ENCODE peak calls at places on chromosomes 11 and 22, in ten cellular contexts. One of them, this sample, is unnamed.

GRCh38 chr11:19111809-19112208 is 5.2 kb upstream of the ZDHHC13 start:
- DNase-seq in WTC11: no peak
- DNase-seq in NCI-H1694: no peak
- DNase-seq in cardiac fibroblast: no peak
- DNase-seq in EH: no peak
- DNase-seq in mammary epithelial cell: no peak
- DNase-seq in fibroblast of the conjunctiva: no peak
- DNase-seq in ACHN: no peak
- DNase-seq in activated naive CD4-positive, alpha-beta T cell treated with anti-CD3 and anti-CD28 coated beads for 36 hours: no peak
- DNase-seq in Caco-2: no peak
- DNase-seq in this sample: no peak

GRCh38 chr11:95985174-95985808 is 61.4 kb upstream of the MTMR2 start:
- DNase-seq in WTC11: no peak
- DNase-seq in NCI-H1694: no peak
- DNase-seq in cardiac fibroblast: peak; percentile 46
- DNase-seq in EH: peak; percentile 38
- DNase-seq in mammary epithelial cell: peak; percentile 9
- DNase-seq in fibroblast of the conjunctiva: no peak
- DNase-seq in ACHN: peak; percentile 4
- DNase-seq in activated naive CD4-positive, alpha-beta T cell treated with anti-CD3 and anti-CD28 coated beads for 36 hours: no peak
- DNase-seq in Caco-2: no peak
- DNase-seq in this sample: peak; percentile 17

GRCh38 chr11:45859661-45860140 is 12.4 kb downstream of the CRY2 start:
- DNase-seq in WTC11: peak; percentile 46
- DNase-seq in NCI-H1694: peak; percentile 81
- DNase-seq in cardiac fibroblast: peak; percentile 99
- DNase-seq in EH: peak; percentile 99
- DNase-seq in mammary epithelial cell: peak; percentile 46
- DNase-seq in fibroblast of the conjunctiva: peak; percentile 99
- DNase-seq in ACHN: no peak
- DNase-seq in activated naive CD4-positive, alpha-beta T cell treated with anti-CD3 and anti-CD28 coated beads for 36 hours: no peak
- DNase-seq in Caco-2: no peak
- DNase-seq in this sample: peak; percentile 70

GRCh38 chr22:30304495-30305244 is 15.4 kb upstream of the CASTOR1 start:
- DNase-seq in WTC11: no peak
- DNase-seq in NCI-H1694: no peak
- DNase-seq in cardiac fibroblast: no peak
- DNase-seq in EH: peak; percentile 46
- DNase-seq in mammary epithelial cell: peak; percentile 88
- DNase-seq in fibroblast of the conjunctiva: no peak
- DNase-seq in ACHN: no peak
- DNase-seq in activated naive CD4-positive, alpha-beta T cell treated with anti-CD3 and anti-CD28 coated beads for 36 hours: no peak
- DNase-seq in Caco-2: no peak
- DNase-seq in this sample: peak; percentile 78

GRCh38 chr11:41534861-41535260 is 75.4 kb upstream of the LRRC4C start:
- DNase-seq in WTC11: no peak
- DNase-seq in NCI-H1694: no peak
- DNase-seq in cardiac fibroblast: no peak
- DNase-seq in EH: no peak
- DNase-seq in mammary epithelial cell: peak; percentile 40
- DNase-seq in fibroblast of the conjunctiva: no peak
- DNase-seq in ACHN: no peak
- DNase-seq in activated naive CD4-positive, alpha-beta T cell treated with anti-CD3 and anti-CD28 coated beads for 36 hours: no peak
- DNase-seq in Caco-2: no peak
- DNase-seq in this sample: peak; percentile 26

GRCh38 chr11:70725786-70726185 is 327.5 kb downstream of the CTTN start:
- DNase-seq in WTC11: no peak
- DNase-seq in NCI-H1694: no peak
- DNase-seq in cardiac fibroblast: no peak
- DNase-seq in EH: no peak
- DNase-seq in mammary epithelial cell: no peak
- DNase-seq in fibroblast of the conjunctiva: no peak
- DNase-seq in ACHN: no peak
- DNase-seq in activated naive CD4-positive, alpha-beta T cell treated with anti-CD3 and anti-CD28 coated beads for 36 hours: no peak
- DNase-seq in Caco-2: no peak
- DNase-seq in this sample: no peak

GRCh38 chr22:28906312-28906711 is 22.9 kb downstream of the ZNRF3 start:
- DNase-seq in WTC11: no peak
- DNase-seq in NCI-H1694: no peak
- DNase-seq in cardiac fibroblast: no peak
- DNase-seq in EH: no peak
- DNase-seq in mammary epithelial cell: no peak
- DNase-seq in fibroblast of the conjunctiva: no peak
- DNase-seq in ACHN: no peak
- DNase-seq in activated naive CD4-positive, alpha-beta T cell treated with anti-CD3 and anti-CD28 coated beads for 36 hours: no peak
- DNase-seq in Caco-2: no peak
- DNase-seq in this sample: no peak

GRCh38 chr11:46697303-46697702 is 3.1 kb downstream of the ARHGAP1 start:
- DNase-seq in WTC11: no peak
- DNase-seq in NCI-H1694: no peak
- DNase-seq in cardiac fibroblast: peak; percentile 61
- DNase-seq in EH: peak; percentile 76
- DNase-seq in mammary epithelial cell: no peak
- DNase-seq in fibroblast of the conjunctiva: no peak
- DNase-seq in ACHN: no peak
- DNase-seq in activated naive CD4-positive, alpha-beta T cell treated with anti-CD3 and anti-CD28 coated beads for 36 hours: no peak
- DNase-seq in Caco-2: no peak
- DNase-seq in this sample: no peak

GRCh38 chr11:75347781-75348613 is 3.5 kb downstream of the ARRB1 start:
- DNase-seq in WTC11: no peak
- DNase-seq in NCI-H1694: no peak
- DNase-seq in cardiac fibroblast: peak; percentile 91
- DNase-seq in EH: peak; percentile 97
- DNase-seq in mammary epithelial cell: no peak
- DNase-seq in fibroblast of the conjunctiva: peak; percentile 86
- DNase-seq in ACHN: no peak
- DNase-seq in activated naive CD4-positive, alpha-beta T cell treated with anti-CD3 and anti-CD28 coated beads for 36 hours: no peak
- DNase-seq in Caco-2: no peak
- DNase-seq in this sample: peak; percentile 76

GRCh38 chr22:22479116-22479515 is 29.4 kb downstream of the ZNF280B start:
- DNase-seq in WTC11: no peak
- DNase-seq in NCI-H1694: no peak
- DNase-seq in cardiac fibroblast: no peak
- DNase-seq in EH: no peak
- DNase-seq in mammary epithelial cell: no peak
- DNase-seq in fibroblast of the conjunctiva: no peak
- DNase-seq in ACHN: no peak
- DNase-seq in activated naive CD4-positive, alpha-beta T cell treated with anti-CD3 and anti-CD28 coated beads for 36 hours: no peak
- DNase-seq in Caco-2: no peak
- DNase-seq in this sample: no peak

GRCh38 chr11:26675233-26675928 is 46.5 kb downstream of the SLC5A12 start:
- DNase-seq in WTC11: no peak
- DNase-seq in NCI-H1694: no peak
- DNase-seq in cardiac fibroblast: no peak
- DNase-seq in EH: no peak
- DNase-seq in mammary epithelial cell: no peak
- DNase-seq in fibroblast of the conjunctiva: no peak
- DNase-seq in ACHN: no peak
- DNase-seq in activated naive CD4-positive, alpha-beta T cell treated with anti-CD3 and anti-CD28 coated beads for 36 hours: no peak
- DNase-seq in Caco-2: no peak
- DNase-seq in this sample: no peak

GRCh38 chr11:76415073-76415472 is 29.7 kb upstream of the EMSY start:
- DNase-seq in WTC11: peak; percentile 47
- DNase-seq in NCI-H1694: no peak
- DNase-seq in cardiac fibroblast: no peak
- DNase-seq in EH: no peak
- DNase-seq in mammary epithelial cell: no peak
- DNase-seq in fibroblast of the conjunctiva: no peak
- DNase-seq in ACHN: no peak
- DNase-seq in activated naive CD4-positive, alpha-beta T cell treated with anti-CD3 and anti-CD28 coated beads for 36 hours: peak; percentile 40
- DNase-seq in Caco-2: peak; percentile 36
- DNase-seq in this sample: no peak

GRCh38 chr11:72721689-72722049 is 30.5 kb downstream of the ARAP1 start:
- DNase-seq in WTC11: no peak
- DNase-seq in NCI-H1694: no peak
- DNase-seq in cardiac fibroblast: peak; percentile 62
- DNase-seq in EH: peak; percentile 46
- DNase-seq in mammary epithelial cell: no peak
- DNase-seq in fibroblast of the conjunctiva: no peak
- DNase-seq in ACHN: peak; percentile 8
- DNase-seq in activated naive CD4-positive, alpha-beta T cell treated with anti-CD3 and anti-CD28 coated beads for 36 hours: peak; percentile 53
- DNase-seq in Caco-2: no peak
- DNase-seq in this sample: peak; percentile 87

GRCh38 chr11:8368194-8368593 is 104.5 kb upstream of the LMO1 start:
- DNase-seq in WTC11: no peak
- DNase-seq in NCI-H1694: no peak
- DNase-seq in cardiac fibroblast: no peak
- DNase-seq in EH: no peak
- DNase-seq in mammary epithelial cell: no peak
- DNase-seq in fibroblast of the conjunctiva: no peak
- DNase-seq in ACHN: no peak
- DNase-seq in activated naive CD4-positive, alpha-beta T cell treated with anti-CD3 and anti-CD28 coated beads for 36 hours: no peak
- DNase-seq in Caco-2: no peak
- DNase-seq in this sample: no peak

GRCh38 chr22:25627271-25627848 is 62.9 kb downstream of the GRK3 start:
- DNase-seq in WTC11: no peak
- DNase-seq in NCI-H1694: no peak
- DNase-seq in cardiac fibroblast: no peak
- DNase-seq in EH: no peak
- DNase-seq in mammary epithelial cell: peak; percentile 24
- DNase-seq in fibroblast of the conjunctiva: no peak
- DNase-seq in ACHN: no peak
- DNase-seq in activated naive CD4-positive, alpha-beta T cell treated with anti-CD3 and anti-CD28 coated beads for 36 hours: no peak
- DNase-seq in Caco-2: no peak
- DNase-seq in this sample: peak; percentile 69

GRCh38 chr11:11856638-11857037 is 14.9 kb downstream of the USP47 start:
- DNase-seq in WTC11: no peak
- DNase-seq in NCI-H1694: no peak
- DNase-seq in cardiac fibroblast: no peak
- DNase-seq in EH: peak; percentile 64
- DNase-seq in mammary epithelial cell: peak; percentile 44
- DNase-seq in fibroblast of the conjunctiva: no peak
- DNase-seq in ACHN: no peak
- DNase-seq in activated naive CD4-positive, alpha-beta T cell treated with anti-CD3 and anti-CD28 coated beads for 36 hours: peak; percentile 56
- DNase-seq in Caco-2: no peak
- DNase-seq in this sample: no peak